ENCODE peak calls at places on chromosomes 1 and 21, in seven cellular contexts. I is fibroblast of pulmonary artery, M is AG10803, X is AG04449, T is tibial artery, W is lower leg skin, C is fibroblast of lung. V is an unnamed sample.

GRCh38 chr1:99198377-99198776 is 65.9 kb upstream of the PLPPR4 start:
- DNase-seq in T (no peak), M (no peak), I (no peak), W (no peak), X (no peak), C (no peak), V (no peak)

GRCh38 chr1:118479351-118479750 is 294.3 kb upstream of the SPAG17 start:
- DNase-seq in X (no peak), C (no peak), I (no peak), W (no peak), T (no peak), M (no peak), V (no peak)

GRCh38 chr1:226814751-226815496 is 55.5 kb upstream of the PSEN2 start:
- DNase-seq in M (peak), C (peak), X (peak), W (peak), T (peak), I (peak), V (peak)

GRCh38 chr1:179953974-179954493 is 576 bp upstream of the CEP350 start:
- DNase-seq in I (peak), M (peak), T (peak), W (peak), X (peak), C (no peak), V (peak)

GRCh38 chr1:35476099-35476674 is 81.0 kb downstream of the KIAA0319L start:
- DNase-seq in X (no peak), M (no peak), W (no peak), C (no peak), T (no peak), I (no peak), V (no peak)

GRCh38 chr1:86714159-86714558 is 9.8 kb downstream of the SH3GLB1 start:
- DNase-seq in T (no peak), W (no peak), I (peak), X (no peak), M (peak), C (peak), V (peak)

GRCh38 chr1:218546314-218546713 is 201.2 kb downstream of the TGFB2 start:
- DNase-seq in C (no peak), T (no peak), I (peak), W (no peak), M (peak), X (no peak), V (peak)

GRCh38 chr1:52697795-52698674 is at the start of gene COA7:
- DNase-seq in X (no peak), I (peak), C (peak), M (peak), T (peak), W (peak), V (peak)

GRCh38 chr1:109883248-109883955 is 27.2 kb upstream of the CSF1 start:
- DNase-seq in W (no peak), I (no peak), X (no peak), T (peak), C (no peak), M (no peak), V (peak)

GRCh38 chr1:151968058-151968457 is 25.6 kb downstream of the S100A10 start:
- DNase-seq in T (no peak), X (no peak), M (peak), C (peak), W (no peak), I (peak), V (peak)

GRCh38 chr1:165284471-165284870 is 72.0 kb downstream of the LMX1A start:
- DNase-seq in M (no peak), C (no peak), T (no peak), X (no peak), W (no peak), I (no peak), V (no peak)

GRCh38 chr1:216925962-216926361 is 202.7 kb upstream of the ESRRG start:
- DNase-seq in C (no peak), X (no peak), I (no peak), W (no peak), M (no peak), T (no peak), V (no peak)

GRCh38 chr1:148161252-148161901 is 9.3 kb upstream of the NBPF11 start:
- DNase-seq in X (no peak), W (no peak), C (no peak), T (no peak), I (no peak), M (no peak), V (no peak)

GRCh38 chr1:101379939-101380338 is 143.1 kb downstream of the S1PR1 start:
- DNase-seq in M (no peak), C (no peak), W (no peak), I (no peak), T (no peak), X (no peak), V (no peak)

GRCh38 chr1:197429372-197429771 is 161.3 kb downstream of the CRB1 start:
- DNase-seq in W (no peak), M (no peak), I (no peak), X (no peak), T (no peak), C (no peak), V (no peak)

GRCh38 chr1:207027221-207027777 is 5.3 kb downstream of the C1orf116 start:
- DNase-seq in C (no peak), W (peak), T (no peak), M (no peak), I (no peak), X (no peak), V (no peak)

GRCh38 chr1:234770031-234770795 is 160.2 kb upstream of the IRF2BP2 start:
- DNase-seq in M (no peak), I (no peak), W (no peak), T (no peak), X (no peak), C (no peak), V (no peak)

GRCh38 chr1:61284226-61284854 is 202.0 kb downstream of the NFIA start:
- DNase-seq in T (no peak), C (no peak), M (no peak), W (no peak), I (no peak), X (no peak), V (no peak)

GRCh38 chr1:228986093-228986904 is 251.0 kb downstream of the RHOU start:
- DNase-seq in W (no peak), T (peak), X (no peak), M (no peak), I (peak), C (peak), V (peak)

GRCh38 chr1:114745351-114745750 is 12.4 kb downstream of the CSDE1 start:
- DNase-seq in M (peak), T (no peak), C (no peak), I (peak), X (no peak), W (no peak), V (peak)

GRCh38 chr1:15843826-15844572 is 3.5 kb upstream of the SPEN start:
- DNase-seq in C (no peak), X (no peak), I (no peak), W (no peak), T (no peak), M (no peak), V (no peak)

GRCh38 chr21:36990508-36991205 is 15.8 kb upstream of the RIPPLY3 start:
- DNase-seq in T (no peak), X (no peak), M (no peak), W (no peak), C (no peak), I (no peak), V (no peak)

GRCh38 chr1:63729227-63729620 is 44.6 kb upstream of the ROR1 start:
- DNase-seq in T (no peak), C (no peak), I (no peak), M (no peak), X (no peak), W (no peak), V (no peak)

GRCh38 chr1:58919986-58920376 is 136.1 kb upstream of the JUN start:
- DNase-seq in I (no peak), W (no peak), X (no peak), C (no peak), M (no peak), T (no peak), V (no peak)

GRCh38 chr1:88375977-88376376 is 308.1 kb upstream of the PKN2 start:
- DNase-seq in W (no peak), I (no peak), C (no peak), X (no peak), M (no peak), T (no peak), V (no peak)

GRCh38 chr1:180213401-180214177 is 16.5 kb upstream of the LHX4 start:
- DNase-seq in I (no peak), T (no peak), X (no peak), M (peak), W (no peak), C (peak), V (no peak)

GRCh38 chr1:59892836-59893811 is 33.4 kb downstream of the CYP2J2 start:
- DNase-seq in M (no peak), I (no peak), W (no peak), C (no peak), X (no peak), T (no peak), V (no peak)

GRCh38 chr1:180953291-180953747 is 40.6 kb downstream of the KIAA1614 start:
- DNase-seq in I (no peak), X (no peak), W (peak), M (no peak), T (no peak), C (no peak), V (no peak)

GRCh38 chr1:14332158-14332557 is 266.3 kb upstream of the KAZN start:
- DNase-seq in M (no peak), C (no peak), I (no peak), T (no peak), W (no peak), X (no peak), V (peak)

GRCh38 chr21:27024316-27024715 is 57.4 kb upstream of the ADAMTS5 start:
- DNase-seq in C (peak), T (no peak), I (peak), M (peak), X (peak), W (no peak), V (peak)

GRCh38 chr1:57729181-57729580 is 305.3 kb upstream of the DAB1 start:
- DNase-seq in W (no peak), M (no peak), I (no peak), X (no peak), C (no peak), T (no peak), V (no peak)

GRCh38 chr1:225709101-225709500 is 56.2 kb upstream of the ENAH start:
- DNase-seq in I (no peak), C (no peak), W (peak), M (no peak), T (no peak), X (no peak), V (no peak)

GRCh38 chr1:7425229-7425628 is 345.9 kb upstream of the VAMP3 start:
- DNase-seq in C (no peak), M (no peak), T (no peak), W (no peak), I (no peak), X (no peak), V (no peak)

GRCh38 chr1:58982259-58982998 is 198.6 kb upstream of the JUN start:
- DNase-seq in M (peak), X (no peak), W (no peak), T (no peak), C (no peak), I (no peak), V (peak)

GRCh38 chr1:2407166-2407990 is 5.0 kb downstream of the PEX10 start:
- DNase-seq in W (no peak), I (no peak), X (no peak), C (no peak), M (no peak), T (no peak), V (no peak)

GRCh38 chr1:156103521-156103947 is 11.0 kb upstream of the LMNA start:
- DNase-seq in C (peak), X (no peak), T (peak), I (no peak), W (no peak), M (peak), V (peak)

GRCh38 chr1:8844421-8845063 is 27.1 kb upstream of the RERE start:
- DNase-seq in T (no peak), I (no peak), W (no peak), X (no peak), C (no peak), M (no peak), V (peak)

GRCh38 chr21:30345014-30345413 is 3.4 kb downstream of the KRTAP23-1 start:
- DNase-seq in W (no peak), X (no peak), C (no peak), T (no peak), I (no peak), M (no peak), V (no peak)

GRCh38 chr1:28736450-28737244 is at the start of gene YTHDF2:
- DNase-seq in C (peak), M (peak), W (peak), T (peak), X (peak), I (peak), V (peak)
- TF ChIP-seq CTCF in C (peak), M (peak), W (peak), T (peak), X (peak), I (peak), V (peak)

GRCh38 chr1:84271452-84272273 is 29.8 kb upstream of the SAMD13 start:
- DNase-seq in X (no peak), W (no peak), C (peak), I (peak), M (peak), T (no peak), V (no peak)
- H3K4me3 ChIP-seq in X (no peak), W (no peak), C (no peak), I (no peak), M (no peak), T (no peak), V (no peak)

DNA sequence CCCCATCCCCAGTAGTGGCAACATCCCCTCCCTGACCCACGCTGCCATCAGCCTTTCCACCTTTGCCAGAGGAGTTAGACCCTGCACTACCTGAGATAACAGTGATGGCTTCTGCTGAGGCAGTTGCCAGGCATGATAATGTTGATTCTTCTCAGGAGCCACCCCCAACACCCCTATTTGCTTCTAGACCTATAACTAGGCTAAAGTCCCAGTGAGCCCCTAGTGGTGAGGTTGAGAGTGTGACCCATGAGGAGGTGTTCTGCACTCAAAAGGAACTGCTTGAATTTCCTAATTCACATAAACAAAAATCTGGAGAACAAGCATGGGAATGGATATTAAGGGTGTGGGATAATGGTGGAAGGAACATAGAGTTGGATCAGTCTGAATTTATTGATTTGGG is 159.6 kb upstream of the COL11A1 start:
- DNase-seq in T (no peak), I (no peak), M (no peak), X (no peak), W (no peak), C (no peak), V (no peak)
- TF ChIP-seq CTCF in T (no peak), I (no peak), M (no peak), X (no peak), W (no peak), C (no peak), V (no peak)

GRCh38 chr1:205658943-205659581 is 21.2 kb downstream of the SLC45A3 start:
- DNase-seq in M (peak), I (peak), T (peak), C (peak), W (peak), X (no peak), V (peak)
- H3K4me3 ChIP-seq in M (no peak), I (no peak), T (no peak), C (no peak), W (no peak), X (no peak), V (no peak)

GRCh38 chr1:43590389-43590788 is 59.6 kb upstream of the KDM4A start:
- DNase-seq in I (no peak), M (no peak), X (no peak), C (no peak), W (no peak), T (no peak), V (no peak)
- TF ChIP-seq CTCF in I (peak), M (no peak), X (no peak), C (no peak), W (no peak), T (no peak), V (no peak)

DNA sequence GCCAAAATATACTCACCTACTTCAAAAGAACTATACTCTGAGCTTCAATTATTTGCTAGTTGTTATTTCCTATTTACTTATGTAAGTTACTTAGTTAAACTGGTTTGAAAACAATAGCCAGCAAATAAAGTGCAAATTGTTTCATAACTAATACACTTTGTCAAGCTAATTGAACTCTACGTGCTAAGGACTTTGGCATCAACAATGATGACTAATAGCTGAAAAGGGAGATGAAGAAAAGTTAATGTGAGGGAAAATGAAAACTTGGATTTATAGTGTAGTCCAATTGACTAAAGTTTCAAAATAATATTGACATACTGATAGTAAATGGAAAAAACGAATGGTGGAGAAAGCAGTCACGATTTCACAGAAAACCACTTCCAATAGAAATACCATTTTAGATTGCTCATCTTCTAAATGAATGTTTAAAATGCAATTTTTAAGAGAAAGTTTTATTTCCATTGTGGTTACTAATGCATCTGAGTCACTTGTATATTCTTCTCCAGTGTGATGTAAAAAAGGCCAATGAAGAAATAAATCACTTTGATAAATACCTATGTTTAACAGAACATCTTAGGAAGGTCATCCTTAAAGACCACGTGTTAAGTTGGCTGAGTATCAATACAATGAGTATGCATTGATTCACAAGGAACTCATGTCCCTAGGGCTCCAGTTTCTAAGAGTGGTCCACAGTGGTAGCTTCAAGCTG is 455.2 kb downstream of the LTN1 start:
- DNase-seq in T (no peak), C (peak), M (peak), I (peak), W (no peak), X (peak), V (peak)
- H3K4me3 ChIP-seq in T (no peak), C (no peak), M (no peak), I (no peak), W (no peak), X (no peak), V (no peak)

DNA sequence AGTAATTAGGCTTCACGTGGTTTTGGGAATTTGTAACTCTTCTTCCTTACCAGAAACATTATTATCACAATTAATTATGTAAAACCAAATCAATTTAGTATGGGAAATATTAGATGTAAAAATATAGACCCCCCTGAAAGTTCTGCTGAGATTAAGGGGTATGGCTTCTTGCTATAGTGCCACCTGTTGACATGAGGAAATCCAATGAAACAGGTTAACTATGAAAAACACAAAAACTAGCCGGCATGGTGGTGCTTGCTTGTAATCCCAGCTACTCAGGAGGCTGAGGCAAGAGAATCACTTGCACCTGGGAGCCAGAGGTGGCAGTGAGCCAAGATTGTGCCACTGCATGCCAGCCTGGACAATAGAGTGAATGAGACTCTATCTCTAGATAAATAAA is 49.2 kb downstream of the MAP3K21 start:
- DNase-seq in M (no peak), X (no peak), T (no peak), I (no peak), C (no peak), W (no peak), V (no peak)
- TF ChIP-seq CTCF in M (no peak), X (no peak), T (no peak), I (no peak), C (no peak), W (no peak), V (no peak)

GRCh38 chr1:157241185-157241538 is 103.0 kb upstream of the ETV3 start:
- DNase-seq in I (no peak), M (no peak), T (no peak), W (no peak), X (no peak), C (no peak), V (no peak)

GRCh38 chr1:157236072-157236471 is 97.9 kb upstream of the ETV3 start:
- DNase-seq in X (no peak), T (no peak), W (no peak), M (no peak), C (no peak), I (no peak), V (no peak)

GRCh38 chr1:157237522-157237921 is 99.3 kb upstream of the ETV3 start:
- DNase-seq in X (no peak), M (no peak), I (no peak), T (no peak), C (no peak), W (no peak), V (no peak)

GRCh38 chr1:157239936-157240335 is 101.7 kb upstream of the ETV3 start:
- DNase-seq in I (no peak), X (no peak), M (no peak), W (no peak), C (no peak), T (no peak), V (no peak)

DNA sequence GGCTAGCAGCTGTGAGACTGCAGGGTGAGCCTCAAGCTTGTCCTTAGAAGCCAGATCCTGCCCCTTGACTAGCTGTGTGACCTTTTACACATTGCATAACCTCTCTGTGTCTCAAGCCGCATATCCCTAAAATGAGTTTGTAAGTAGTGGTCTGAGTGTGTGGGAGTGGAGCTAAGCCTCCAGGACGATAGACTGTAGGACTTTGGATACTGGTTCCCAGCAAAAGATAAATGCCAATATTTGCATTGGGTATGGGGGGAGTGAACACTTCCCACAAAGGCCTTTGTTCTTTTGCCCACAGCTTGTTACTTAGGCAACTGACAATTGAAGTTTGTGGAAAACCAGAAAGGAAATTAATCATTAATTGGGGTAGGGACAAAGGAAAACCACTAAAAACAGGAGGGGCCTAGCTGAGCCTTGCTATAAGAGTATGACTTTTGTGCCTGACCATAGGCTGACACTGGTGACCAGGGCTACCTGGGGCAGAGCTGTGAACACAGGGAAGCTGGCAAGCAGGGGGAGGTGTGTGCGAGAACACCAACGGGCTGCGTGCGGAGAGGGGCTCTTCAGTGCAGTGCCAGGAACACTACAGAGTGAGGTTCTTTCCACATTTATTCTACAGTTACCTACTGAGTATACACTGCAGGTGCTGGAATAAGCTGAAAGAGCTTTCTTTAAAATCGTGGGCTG is 102.4 kb upstream of the ETV3 start:
- DNase-seq in T (no peak), M (no peak), W (no peak), I (no peak), X (no peak), C (no peak), V (no peak)
- H3K4me3 ChIP-seq in T (no peak), M (no peak), W (no peak), I (no peak), X (no peak), C (no peak), V (no peak)